ENCODE peak calls at places on chromosomes 5 and 9, in five cellular contexts. D is right lobe of liver; I is CD4-positive, alpha-beta memory T cell; W is fibroblast of lung; E is tibial artery. G is an unnamed sample.
A peak's percentile ranks its signal among the peaks of the same experiment; 100 is the strongest.

GRCh38 chr9:121950441-121950840 is 142.7 kb downstream of the TTLL11 start:
- DNase-seq in D (no peak), I (no peak), W (no peak), E (no peak), G (no peak)

GRCh38 chr9:129362287-129363098 is 184.4 kb upstream of the IER5L start:
- DNase-seq in D (no peak), I (no peak), W (no peak), E (no peak), G (no peak)

GRCh38 chr5:37576496-37576895 is 197.4 kb downstream of the WDR70 start:
- DNase-seq in D (no peak), I (no peak), W (no peak), E (no peak), G (no peak)

GRCh38 chr5:95856501-95856981 is 34.0 kb upstream of the GLRX start:
- DNase-seq in D (no peak), I (no peak), W (no peak), E (no peak), G (no peak)

GRCh38 chr9:121529237-121529987 is 29.8 kb upstream of the GGTA1 start:
- DNase-seq in D (peak; percentile 87), I (no peak), W (peak; percentile 97), E (peak; percentile 97), G (no peak)

GRCh38 chr9:70609542-70610286 is 195.3 kb upstream of the KLF9 start:
- DNase-seq in D (no peak), I (no peak), W (peak; percentile 95), E (peak; percentile 52), G (no peak)

GRCh38 chr5:176744584-176744965 is 65.8 kb upstream of the UNC5A start:
- DNase-seq in D (no peak), I (no peak), W (peak; percentile 2), E (no peak), G (peak; percentile 7)

GRCh38 chr9:86097510-86098224 is 1.7 kb downstream of the GOLM1 start:
- DNase-seq in D (no peak), I (no peak), W (no peak), E (no peak), G (peak; percentile 50)

GRCh38 chr5:159263569-159263905 is 447 bp downstream of the UBLCP1 start:
- DNase-seq in D (no peak), I (no peak), W (no peak), E (no peak), G (no peak)

GRCh38 chr5:126069329-126069728 is 353.9 kb upstream of the GRAMD2B start:
- DNase-seq in D (no peak), I (no peak), W (no peak), E (no peak), G (no peak)

GRCh38 chr5:81606150-81606549 is 144.7 kb downstream of the SSBP2 start:
- DNase-seq in D (no peak), I (no peak), W (no peak), E (no peak), G (no peak)

GRCh38 chr9:77649109-77649812 is 1.1 kb upstream of the GNA14 start:
- DNase-seq in D (no peak), I (no peak), W (peak; percentile 50), E (no peak), G (peak; percentile 37)

GRCh38 chr9:92716557-92716956 is 46.6 kb upstream of the IPPK start:
- DNase-seq in D (peak; percentile 54), I (peak; percentile 70), W (peak; percentile 29), E (peak; percentile 50), G (peak; percentile 41)

GRCh38 chr5:34410411-34411139 is 245.6 kb upstream of the RAI14 start:
- DNase-seq in D (no peak), I (no peak), W (no peak), E (no peak), G (no peak)

GRCh38 chr5:10301266-10301665 is 6.4 kb downstream of the CMBL start:
- DNase-seq in D (no peak), I (no peak), W (no peak), E (no peak), G (peak; percentile 83)

GRCh38 chr5:14428302-14429081 is 153.1 kb upstream of the OTULINL start:
- DNase-seq in D (no peak), I (no peak), W (no peak), E (no peak), G (no peak)

GRCh38 chr5:143051244-143052058 is 281.3 kb downstream of the ARHGAP26 start:
- DNase-seq in D (no peak), I (no peak), W (peak; percentile 97), E (no peak), G (peak; percentile 51)

GRCh38 chr9:6910032-6910431 is 152.3 kb downstream of the KDM4C start:
- DNase-seq in D (no peak), I (no peak), W (peak; percentile 44), E (no peak), G (no peak)

DNA sequence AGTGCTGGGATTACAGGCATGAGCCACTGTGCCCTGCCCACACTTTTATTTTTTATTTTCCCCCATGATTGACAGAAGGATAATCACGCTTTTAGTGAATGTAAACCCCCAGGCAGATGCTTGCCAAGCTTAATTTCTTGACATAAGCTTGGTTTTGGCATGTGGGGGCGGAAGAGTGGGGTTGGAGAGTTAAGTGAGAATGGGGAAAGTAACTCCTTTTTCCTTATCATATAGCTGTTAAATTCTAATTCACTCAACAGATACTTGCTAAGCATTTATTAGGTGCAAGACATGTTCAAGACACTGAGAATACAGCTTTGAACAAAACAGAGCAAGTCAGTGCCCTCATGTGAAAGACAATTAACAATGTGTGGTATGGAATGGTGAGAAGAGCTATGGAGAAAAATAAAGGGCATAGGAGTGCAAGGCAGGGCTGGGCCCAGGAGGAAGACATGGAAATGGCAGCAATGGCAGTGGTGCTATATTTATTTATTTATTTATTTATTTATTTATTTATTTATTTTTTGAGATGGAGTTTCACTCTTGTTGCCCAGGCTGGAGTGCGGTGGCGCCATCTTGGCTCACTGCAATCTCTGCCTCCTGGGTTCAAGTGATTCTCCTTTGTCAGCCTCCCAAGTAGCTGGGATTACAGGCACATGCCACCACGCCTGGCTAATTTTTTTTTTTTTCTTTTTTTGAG is 2.2 kb downstream of the SLC26A2 start:
- DNase-seq in D (no peak), I (no peak), W (no peak), E (no peak), G (no peak)
- H3K4me3 ChIP-seq in D (no peak overlapping the region), I (no peak overlapping the region), W (no peak overlapping the region), E (no peak overlapping the region), G (no peak overlapping the region)

GRCh38 chr9:127801955-127802575 is 617 bp upstream of the FPGS start:
- DNase-seq in D (no peak), I (no peak), W (peak; percentile 57), E (peak; percentile 54), G (no peak)
- H3K4me1 ChIP-seq in D (peaks cover 50% of the 10 kb centered on the region), I (peaks cover 32% of the 10 kb centered on the region), W (peaks cover 13% of the 10 kb centered on the region), E (peaks cover 30% of the 10 kb centered on the region), G (peaks cover 7% of the 10 kb centered on the region)

DNA sequence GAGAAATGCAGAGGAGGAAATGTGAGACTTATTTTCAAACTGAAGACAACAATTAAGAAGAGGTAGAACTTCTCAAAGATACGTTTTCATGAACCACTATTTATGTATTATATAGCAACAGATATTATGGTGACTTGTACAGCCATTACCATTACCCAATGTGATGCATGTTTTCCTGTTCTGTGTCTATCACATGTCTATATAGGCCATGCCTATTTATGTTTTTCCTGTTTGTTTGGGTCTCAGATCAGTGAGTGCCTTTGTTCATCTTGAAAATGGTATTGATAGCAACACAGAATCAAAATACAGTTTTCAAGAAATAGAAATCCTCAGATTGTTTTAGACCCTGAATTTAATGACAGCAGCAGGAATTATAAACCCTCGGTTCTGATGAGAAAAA is 44.0 kb downstream of the DAPK1 start:
- DNase-seq in D (no peak), I (no peak), W (no peak), E (no peak), G (no peak)
- H3K27ac ChIP-seq in D (no peak overlapping the region), I (no peak overlapping the region), W (no peak overlapping the region), E (no peak overlapping the region), G (no peak overlapping the region)

GRCh38 chr5:132828846-132829494 is 1.5 kb downstream of the SHROOM1 start:
- DNase-seq in D (no peak), I (no peak), W (no peak), E (no peak), G (peak; percentile 49)

GRCh38 chr5:132831095-132831860 is 831 bp upstream of the SHROOM1 start:
- DNase-seq in D (no peak), I (no peak), W (no peak), E (no peak), G (peak; percentile 70)

GRCh38 chr5:132830436-132831094 is at the start of gene SHROOM1:
- DNase-seq in D (peak; percentile 87), I (peak; percentile 19), W (peak; percentile 31), E (no peak), G (peak; percentile 73)

GRCh38 chr5:132827943-132828673 is 2.3 kb downstream of the SHROOM1 start:
- DNase-seq in D (no peak), I (no peak), W (no peak), E (no peak), G (no peak)

GRCh38 chr5:132829742-132830435 is 558 bp downstream of the SHROOM1 start:
- DNase-seq in D (peak; percentile 85), I (peak; percentile 65), W (peak; percentile 64), E (peak; percentile 63), G (peak; percentile 83)
- H3K4me3 ChIP-seq in D (peak overlapping the region; percentile 74), I (peak overlapping the region; percentile 58), W (peak overlapping the region; percentile 50), E (peak overlapping the region; percentile 75), G (peak overlapping the region; percentile 61)

GRCh38 chr5:151037561-151038291 is 17.3 kb downstream of the GPX3 start:
- DNase-seq in D (no peak), I (no peak), W (peak; percentile 87), E (peak; percentile 76), G (no peak)
- H3K4me1 ChIP-seq in D (peaks cover 45% of the 10 kb centered on the region), I (no peaks in the 10 kb centered on the region), W (peaks cover 26% of the 10 kb centered on the region), E (peaks cover 27% of the 10 kb centered on the region), G (no peaks in the 10 kb centered on the region)

DNA sequence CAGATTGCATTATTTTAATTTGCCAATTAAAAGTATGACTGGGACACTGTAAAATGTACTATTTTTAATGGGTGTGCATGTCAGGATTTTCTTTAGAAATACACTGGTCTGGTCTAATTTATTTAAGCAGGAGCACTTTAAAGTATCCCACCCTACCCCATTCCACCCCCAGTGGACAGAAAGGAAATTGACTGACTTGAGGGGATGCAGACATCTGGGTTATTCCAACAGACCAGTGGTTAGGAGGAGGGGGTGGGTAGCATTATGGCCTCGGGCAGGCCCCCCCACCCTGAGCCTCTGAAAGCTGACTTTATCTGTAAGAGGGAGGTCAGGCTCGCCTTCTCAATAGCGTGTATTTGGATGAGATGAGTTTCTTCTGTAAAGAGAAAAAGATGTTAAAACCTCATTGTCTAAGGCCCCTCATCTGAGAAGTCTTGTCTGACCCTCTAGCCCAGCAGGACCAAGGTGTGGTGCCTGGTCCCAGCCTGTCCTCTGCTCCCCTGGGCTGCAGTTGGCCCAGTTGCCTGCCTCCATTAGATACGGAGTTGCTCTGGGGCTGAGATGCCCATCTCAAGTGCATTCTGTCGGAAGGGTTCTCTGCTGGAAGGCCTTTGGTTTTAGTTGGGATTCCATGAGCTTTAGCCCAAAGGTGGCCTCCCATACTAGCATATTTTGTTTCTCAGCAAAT is 4.4 kb downstream of the HNRNPAB start:
- DNase-seq in D (no peak), I (no peak), W (no peak), E (peak; percentile 16), G (no peak)
- H3K27ac ChIP-seq in D (no peak overlapping the region), I (no peak overlapping the region), W (no peak overlapping the region), E (no peak overlapping the region), G (peak overlapping the region; percentile 94)

G was measured in small intestine.